ENCODE peak calls at places on chromosomes 6 and 20, in eight cellular contexts. F, G, S, D, I, C, X and Y are unnamed samples.

GRCh38 chr6:158369241-158369640 is 57.0 kb downstream of the TULP4 start:
- DNase-seq in F (no peak), G (peak; percentile 31), S (no peak), D (no peak), I (no peak), C (no peak), X (no peak), Y (no peak)

GRCh38 chr20:31833130-31833930 is 12.1 kb downstream of the FOXS1 start:
- DNase-seq in F (no peak), G (no peak), S (peak; percentile 60), D (peak; percentile 89), I (peak; percentile 74), C (no peak), X (peak; percentile 90), Y (peak; percentile 66)

GRCh38 chr20:14142964-14143627 is 147.8 kb downstream of the MACROD2 start:
- DNase-seq in F (no peak), G (no peak), S (no peak), D (no peak), I (no peak), C (no peak), X (peak; percentile 17), Y (no peak)

GRCh38 chr20:60147004-60147403 is 188.8 kb downstream of the CDH26 start:
- DNase-seq in F (no peak), G (no peak), S (no peak), D (no peak), I (no peak), C (no peak), X (no peak), Y (no peak)

GRCh38 chr6:99151634-99152344 is 197.7 kb downstream of the FAXC start:
- DNase-seq in F (no peak), G (peak; percentile 55), S (peak; percentile 25), D (peak; percentile 54), I (peak; percentile 23), C (no peak), X (peak; percentile 58), Y (peak; percentile 68)

GRCh38 chr6:125190667-125191066 is 37.1 kb downstream of the TPD52L1 start:
- DNase-seq in F (no peak), G (no peak), S (no peak), D (no peak), I (no peak), C (no peak), X (no peak), Y (no peak)

GRCh38 chr20:47222728-47223127 is 133.8 kb downstream of the ZMYND8 start:
- DNase-seq in F (no peak), G (no peak), S (no peak), D (no peak), I (no peak), C (no peak), X (no peak), Y (no peak)

GRCh38 chr6:4291453-4292403 is 156.4 kb upstream of the ECI2 start:
- DNase-seq in F (no peak), G (peak; percentile 60), S (no peak), D (peak; percentile 24), I (peak; percentile 20), C (no peak), X (no peak), Y (no peak)

GRCh38 chr20:59525500-59526241 is 78.7 kb upstream of the PHACTR3 start:
- DNase-seq in F (no peak), G (no peak), S (peak; percentile 48), D (peak; percentile 56), I (peak; percentile 59), C (peak; percentile 73), X (peak; percentile 83), Y (peak; percentile 58)

GRCh38 chr6:161498359-161498758 is 224.5 kb upstream of the AGPAT4 start:
- DNase-seq in F (no peak), G (no peak), S (no peak), D (peak; percentile 24), I (peak; percentile 36), C (no peak), X (peak; percentile 41), Y (no peak)

GRCh38 chr6:133567656-133568055 is 321.3 kb upstream of the TCF21 start:
- DNase-seq in F (no peak), G (no peak), S (no peak), D (no peak), I (no peak), C (no peak), X (no peak), Y (no peak)

GRCh38 chr6:829646-830045 is 136.7 kb upstream of the EXOC2 start:
- DNase-seq in F (no peak), G (no peak), S (no peak), D (no peak), I (no peak), C (no peak), X (no peak), Y (no peak)

GRCh38 chr6:92892626-92893025 is 526.7 kb downstream of the EPHA7 start:
- DNase-seq in F (no peak), G (no peak), S (no peak), D (no peak), I (no peak), C (no peak), X (no peak), Y (no peak)

GRCh38 chr6:130829333-130829910 is 2.2 kb downstream of the SMLR1 start:
- DNase-seq in F (no peak), G (no peak), S (no peak), D (no peak), I (no peak), C (no peak), X (no peak), Y (no peak)

GRCh38 chr6:5765141-5765760 is 241.5 kb downstream of the NRN1 start:
- DNase-seq in F (no peak), G (no peak), S (no peak), D (no peak), I (no peak), C (no peak), X (no peak), Y (no peak)

GRCh38 chr6:16237242-16237641 is 1.1 kb upstream of the GMPR start:
- DNase-seq in F (no peak), G (no peak), S (no peak), D (no peak), I (no peak), C (no peak), X (no peak), Y (no peak)

GRCh38 chr20:4956200-4956810 is 45.0 kb downstream of the SLC23A2 start:
- DNase-seq in F (no peak), G (no peak), S (no peak), D (peak; percentile 32), I (peak; percentile 76), C (no peak), X (peak; percentile 61), Y (no peak)

GRCh38 chr6:5053038-5053437 is 32.1 kb upstream of the PPP1R3G start:
- DNase-seq in F (no peak), G (no peak), S (no peak), D (no peak), I (no peak), C (no peak), X (no peak), Y (no peak)

GRCh38 chr6:37566209-37566859 is 66.6 kb upstream of the CCDC167 start:
- DNase-seq in F (no peak), G (no peak), S (peak; percentile 54), D (peak; percentile 88), I (no peak), C (peak; percentile 94), X (peak; percentile 94), Y (peak; percentile 63)

DNA sequence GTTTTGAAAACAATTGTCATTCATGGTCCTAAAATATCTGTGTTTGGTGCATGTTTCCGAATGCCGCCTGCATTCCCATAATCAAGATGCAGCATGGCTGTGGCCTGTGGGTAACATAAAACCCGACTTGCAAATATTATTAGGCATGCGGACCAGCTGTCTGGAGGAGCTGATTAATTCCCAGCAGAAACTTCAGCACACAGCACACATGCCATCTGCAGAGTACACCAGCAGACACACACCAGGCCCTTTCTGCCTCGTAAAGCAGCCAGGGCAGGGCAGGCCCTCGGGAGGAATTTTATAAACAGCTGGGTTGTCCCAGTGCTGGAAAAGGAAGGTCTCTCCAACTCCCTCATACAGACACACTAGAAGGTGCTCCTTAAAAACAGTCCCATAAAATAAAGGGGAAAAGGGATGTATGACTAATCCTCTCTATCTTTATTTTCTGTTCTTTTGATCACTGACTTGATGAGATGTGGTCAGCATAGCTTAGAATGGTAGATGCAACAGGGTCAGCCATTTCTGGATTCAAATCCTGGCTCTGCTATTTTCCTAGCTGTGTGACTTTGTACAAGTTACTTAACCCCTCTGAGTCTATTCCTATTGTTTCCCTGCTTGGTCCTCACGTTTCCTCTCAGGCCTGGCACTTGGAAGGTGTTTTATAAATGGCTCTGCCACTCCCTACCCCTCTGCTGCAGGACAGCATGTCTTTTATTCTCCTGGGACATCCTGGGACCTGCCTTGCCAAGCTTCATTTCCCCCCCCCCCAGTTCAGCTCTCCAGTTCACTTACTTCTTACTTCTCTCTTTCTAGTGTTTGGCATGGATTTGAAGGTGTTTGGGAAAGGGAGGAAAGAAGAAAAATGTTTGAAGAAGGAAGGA is 85.9 kb upstream of the TRAF3IP2 start:
- DNase-seq in F (peak; percentile 90), G (no peak), S (peak; percentile 47), D (no peak), I (no peak), C (no peak), X (peak; percentile 76), Y (no peak)
- H3K27ac ChIP-seq in F (peak overlapping the region; percentile 82), G (peak overlapping the region; percentile 45), S (peak overlapping the region; percentile 82), D (no peak overlapping the region), I (no peak overlapping the region), C (no peak overlapping the region), X (no peak overlapping the region), Y (peak overlapping the region; percentile 73)

DNA sequence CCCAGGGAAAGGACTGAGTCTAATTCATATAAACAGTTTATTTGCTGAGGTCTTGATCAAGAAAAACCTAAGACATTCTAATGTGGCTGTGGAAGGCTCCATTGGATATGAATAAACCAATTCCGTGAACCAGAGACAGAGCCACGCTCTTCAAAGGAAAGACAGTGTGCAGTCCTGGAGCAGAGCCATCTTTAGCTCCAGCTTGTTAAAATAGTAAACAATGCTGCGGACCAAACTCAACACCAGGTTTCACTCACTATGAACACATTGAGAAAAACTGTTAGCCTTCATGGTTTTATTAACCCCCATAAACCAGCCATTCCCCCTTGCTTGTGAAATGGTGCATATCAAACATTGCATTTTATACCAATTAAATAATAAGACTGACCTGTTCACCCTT is 61.9 kb downstream of the COL9A1 start:
- DNase-seq in F (no peak), G (no peak), S (peak; percentile 16), D (no peak), I (no peak), C (no peak), X (no peak), Y (no peak)
- TF ChIP-seq POLR2AphosphoS5 in F (no peak), G (no peak), S (no peak), D (no peak), I (no peak), C (no peak), X (no peak), Y (no peak)

GRCh38 chr6:43953794-43954310 is 173.4 kb downstream of the MRPL14 start:
- DNase-seq in F (no peak), G (no peak), S (no peak), D (no peak), I (peak; percentile 57), C (peak; percentile 41), X (peak; percentile 61), Y (no peak)
- TF ChIP-seq EP300 in F (no peak), G (no peak), S (no peak), D (no peak), I (no peak), C (no peak), X (no peak), Y (no peak)

DNA sequence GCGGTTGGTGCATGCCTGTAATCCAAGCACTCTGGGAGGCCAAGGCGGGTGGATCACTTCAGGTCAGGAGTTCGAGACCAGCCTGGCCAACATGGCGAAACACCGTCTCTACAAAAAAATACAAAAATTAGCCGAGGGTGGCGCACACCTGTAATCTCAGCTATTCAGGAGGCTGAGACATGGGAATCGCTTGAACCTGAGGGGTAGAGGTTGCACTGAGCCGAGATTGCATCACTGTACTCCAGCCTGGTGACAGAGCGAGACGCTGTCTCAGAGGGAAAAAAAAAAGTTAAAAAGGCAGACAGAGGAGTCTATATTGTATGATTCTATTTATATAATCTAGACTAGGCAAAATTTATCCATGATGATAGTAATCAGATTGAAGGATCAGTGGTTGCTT is 27.3 kb upstream of the PLCG1 start:
- DNase-seq in F (no peak), G (no peak), S (no peak), D (no peak), I (no peak), C (no peak), X (no peak), Y (no peak)
- H3K27ac ChIP-seq in F (no peak overlapping the region), G (no peak overlapping the region), S (no peak overlapping the region), D (no peak overlapping the region), I (peak overlapping the region; percentile 50), C (no peak overlapping the region), X (no peak overlapping the region), Y (no peak overlapping the region)